ENCODE peak calls at places on chromosomes 5 and 9, in four cellular contexts. W, G, A and R are unnamed samples.

GRCh38 chr5:169299146-169299545 is 1.8 kb downstream of the SLIT3 start:
- DNase-seq in W (no peak), G (no peak), A (no peak), R (no peak)

GRCh38 chr5:27316283-27316675 is 277.9 kb upstream of the CDH9 start:
- DNase-seq in W (no peak), G (no peak), A (no peak), R (no peak)

GRCh38 chr9:94872921-94873511 is 146.5 kb downstream of the AOPEP start:
- DNase-seq in W (no peak), G (no peak), A (no peak), R (no peak)

GRCh38 chr5:73321757-73322452 is 126.7 kb downstream of the FOXD1 start:
- DNase-seq in W (no peak), G (no peak), A (no peak), R (no peak)

GRCh38 chr5:149153751-149154610 is 12.7 kb downstream of the ABLIM3 start:
- DNase-seq in W (peak; percentile 44), G (peak; percentile 50), A (no peak), R (no peak)

GRCh38 chr9:4891674-4892073 is 93.4 kb upstream of the JAK2 start:
- DNase-seq in W (no peak), G (no peak), A (no peak), R (no peak)

GRCh38 chr5:135242021-135242480 is 157.0 kb downstream of the MACROH2A1 start:
- DNase-seq in W (no peak), G (no peak), A (peak; percentile 26), R (no peak)

GRCh38 chr5:18305288-18305899 is 671.1 kb downstream of the TAF11L14 start:
- DNase-seq in W (peak; percentile 11), G (peak; percentile 13), A (no peak), R (peak; percentile 34)

GRCh38 chr5:172773481-172774469 is 2.8 kb upstream of the DUSP1 start:
- DNase-seq in W (no peak), G (no peak), A (no peak), R (no peak)

GRCh38 chr9:95807326-95807947 is 68.1 kb upstream of the ERCC6L2 start:
- DNase-seq in W (no peak), G (peak; percentile 34), A (no peak), R (no peak)

GRCh38 chr9:112819635-112820496 is 69.3 kb downstream of the SNX30 start:
- DNase-seq in W (peak; percentile 57), G (peak; percentile 67), A (no peak), R (peak; percentile 31)

GRCh38 chr5:166722939-166723338 is 1568.5 kb upstream of the WWC1 start:
- DNase-seq in W (no peak), G (no peak), A (no peak), R (no peak)

GRCh38 chr9:89872913-89873707 is 268.3 kb downstream of the GADD45G start:
- DNase-seq in W (no peak), G (no peak), A (peak; percentile 33), R (no peak)

GRCh38 chr9:99264070-99264469 is 42.0 kb downstream of the SEC61B start:
- DNase-seq in W (peak; percentile 33), G (no peak), A (peak; percentile 62), R (peak; percentile 50)

GRCh38 chr9:119868694-119869093 is 499.5 kb upstream of the BRINP1 start:
- DNase-seq in W (no peak), G (no peak), A (no peak), R (no peak)

GRCh38 chr9:89483592-89484474 is 14.1 kb downstream of the SEMA4D start:
- DNase-seq in W (no peak), G (no peak), A (no peak), R (no peak)

GRCh38 chr9:99112750-99113417 is 8.0 kb downstream of the TGFBR1 start:
- DNase-seq in W (no peak), G (no peak), A (no peak), R (no peak)

GRCh38 chr9:14198049-14198448 is 115.9 kb downstream of the NFIB start:
- DNase-seq in W (no peak), G (no peak), A (no peak), R (no peak)

GRCh38 chr5:99775189-99775588 is 760.0 kb upstream of the FAM174A start:
- DNase-seq in W (no peak), G (no peak), A (no peak), R (no peak)

GRCh38 chr5:103706939-103707682 is 144.5 kb upstream of the NUDT12 start:
- DNase-seq in W (no peak), G (no peak), A (no peak), R (no peak)

GRCh38 chr9:18976368-18977238 is 56.4 kb downstream of the SAXO1 start:
- DNase-seq in W (no peak), G (no peak), A (no peak), R (no peak)

GRCh38 chr9:133572821-133573361 is 36.3 kb downstream of the FAM163B start:
- DNase-seq in W (no peak), G (no peak), A (no peak), R (no peak)

GRCh38 chr5:173547579-173547978 is 68.9 kb downstream of the BOD1 start:
- DNase-seq in W (no peak), G (no peak), A (no peak), R (no peak)

GRCh38 chr5:154756203-154756870 is 1.2 kb downstream of the LARP1 start:
- DNase-seq in W (peak; percentile 80), G (no peak), A (no peak), R (no peak)

GRCh38 chr5:154758501-154758900 is 3.3 kb downstream of the LARP1 start:
- DNase-seq in W (no peak), G (no peak), A (no peak), R (no peak)

GRCh38 chr5:154757647-154758406 is 2.6 kb downstream of the LARP1 start:
- DNase-seq in W (no peak), G (no peak), A (no peak), R (no peak)

GRCh38 chr5:154755361-154756202 is at the start of gene LARP1:
- DNase-seq in W (peak; percentile 70), G (no peak), A (no peak), R (no peak)

GRCh38 chr5:154756871-154757646 is 1.9 kb downstream of the LARP1 start:
- DNase-seq in W (peak; percentile 55), G (no peak), A (no peak), R (peak; percentile 41)
- TF ChIP-seq JUN in W (no peak), G (no peak), A (no peak), R (no peak)

DNA sequence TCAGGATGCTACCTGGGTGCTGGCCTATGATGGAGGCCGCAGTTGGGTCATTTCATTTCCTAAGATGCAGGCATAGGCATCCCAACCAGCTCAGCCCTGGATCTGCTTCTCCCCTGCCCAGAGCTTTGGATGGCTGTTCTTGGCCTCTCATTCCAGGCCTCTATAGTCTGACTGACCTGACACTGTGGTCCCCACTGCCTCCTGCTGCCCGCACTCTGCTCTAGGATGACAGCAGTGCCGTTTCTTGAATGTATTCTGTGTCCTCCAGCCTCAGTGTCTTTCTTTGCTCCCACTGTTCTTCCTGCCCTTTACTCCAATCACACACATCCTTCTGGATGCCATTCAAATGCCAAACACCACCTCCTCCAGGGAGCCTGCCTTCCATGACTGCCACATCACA is 235.7 kb downstream of the HSPA4 start:
- DNase-seq in W (peak; percentile 20), G (peak; percentile 12), A (peak; percentile 55), R (no peak)
- TF ChIP-seq SP1 in W (no peak), G (no peak), A (no peak), R (no peak)

GRCh38 chr5:87360132-87360531 is 52.6 kb downstream of the CCNH start:
- DNase-seq in W (no peak), G (no peak), A (no peak), R (no peak)

GRCh38 chr5:87359106-87359505 is 53.6 kb downstream of the CCNH start:
- DNase-seq in W (no peak), G (no peak), A (no peak), R (no peak)

DNA sequence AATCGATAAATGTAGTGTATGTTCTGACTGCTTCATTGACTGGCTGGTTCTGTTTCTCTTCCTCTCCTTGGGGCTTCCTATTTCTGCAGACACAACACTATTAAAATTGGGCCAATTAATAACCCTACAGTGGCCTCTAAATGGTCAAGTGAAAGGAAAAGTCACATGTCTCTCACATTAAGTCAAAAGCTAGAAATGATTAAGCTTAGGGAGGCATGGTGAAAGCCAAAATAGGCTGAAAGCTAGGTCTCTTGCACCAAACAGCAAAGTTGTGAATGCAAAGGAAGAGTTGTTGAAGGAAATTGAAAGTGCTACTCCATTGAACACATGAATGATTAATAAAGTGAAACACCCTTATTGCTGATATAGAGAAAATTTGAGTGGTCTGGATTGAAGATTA is 58.2 kb downstream of the CCNH start:
- DNase-seq in W (no peak), G (no peak), A (no peak), R (no peak)
- TF ChIP-seq JUN in W (no peak), G (no peak), A (no peak), R (no peak)

GRCh38 chr5:151772029-151772867 is 494 bp downstream of the G3BP1 start:
- DNase-seq in W (peak; percentile 25), G (peak; percentile 23), A (peak; percentile 53), R (peak; percentile 47)

GRCh38 chr5:151775025-151775606 is 3.4 kb downstream of the G3BP1 start:
- DNase-seq in W (no peak), G (no peak), A (no peak), R (no peak)

GRCh38 chr5:151771259-151772028 is at the start of gene G3BP1:
- DNase-seq in W (peak; percentile 97), G (peak; percentile 100), A (peak; percentile 98), R (peak; percentile 100)

GRCh38 chr5:151773979-151774378 is 2.2 kb downstream of the G3BP1 start:
- DNase-seq in W (no peak), G (no peak), A (no peak), R (no peak)

DNA sequence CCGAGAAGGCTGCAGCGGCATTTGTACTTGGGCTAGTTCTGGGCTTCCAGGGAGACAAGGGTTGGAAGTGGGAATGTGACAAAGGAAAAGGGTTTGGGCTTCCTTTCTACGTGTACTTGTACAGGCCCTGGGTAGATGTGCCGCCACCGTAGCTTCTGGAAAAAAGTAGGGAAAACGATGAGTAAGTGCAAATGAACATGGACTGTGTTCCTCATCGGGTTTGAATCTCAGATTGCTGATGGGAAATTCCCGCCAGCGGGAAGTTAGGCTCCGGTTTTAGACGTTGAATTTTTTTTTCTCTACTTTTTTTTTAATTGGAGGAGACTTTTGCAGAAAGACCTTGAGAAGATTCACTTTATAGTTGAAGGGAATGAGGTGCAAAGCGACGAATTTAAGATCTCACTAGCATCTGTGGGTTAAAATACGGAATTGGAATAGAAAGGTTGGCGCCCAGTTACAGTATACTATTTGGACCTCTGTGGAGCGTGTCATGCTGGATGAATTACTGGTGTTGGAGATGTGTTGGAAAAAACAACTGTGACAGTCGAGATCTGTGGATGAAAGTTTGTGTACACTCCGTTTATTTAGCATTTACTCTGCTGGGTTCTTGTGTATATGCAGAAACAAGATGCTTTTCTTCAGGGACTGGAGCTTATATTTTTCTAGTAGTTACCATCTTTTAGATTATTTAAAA is 1.3 kb downstream of the G3BP1 start:
- DNase-seq in W (no peak), G (no peak), A (no peak), R (no peak)
- TF ChIP-seq SP1 in W (no peak), G (no peak), A (no peak), R (no peak)

DNA sequence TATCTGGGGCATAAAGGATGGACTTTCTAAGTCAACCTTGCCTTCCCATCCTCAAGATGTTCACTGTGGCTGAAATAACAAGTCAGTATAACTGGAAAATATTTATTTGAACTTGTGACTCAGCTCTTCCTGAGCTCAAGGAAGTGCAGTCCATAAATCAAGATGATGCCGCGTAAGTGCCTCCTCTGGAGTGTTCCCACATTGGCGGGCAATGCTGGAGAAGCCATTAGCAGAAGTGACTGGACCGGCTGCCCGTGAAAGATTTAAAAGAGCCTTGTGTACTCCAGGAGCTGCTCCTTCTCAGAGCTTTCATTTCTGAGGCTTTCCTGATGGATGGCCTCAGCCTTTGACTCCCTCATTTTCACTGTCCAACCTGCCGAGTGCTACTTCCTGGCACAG is 17.4 kb downstream of the TMOD1 start:
- DNase-seq in W (peak; percentile 59), G (no peak), A (no peak), R (no peak)
- TF ChIP-seq JUN in W (no peak), G (no peak), A (no peak), R (no peak)